ENCODE peak calls at places on chromosomes 7 and 10, in nine cellular contexts. F is NB4, P is K562, K is transverse colon, E is IMR-90, L is GM12891, Z is esophagus squamous epithelium, N is heart left ventricle, Y is adrenal gland. U is an unnamed sample.

GRCh38 chr7:11343818-11344413 is 370.2 kb downstream of the PHF14 start:
- DNase-seq in Z (no peak), K (no peak), L (no peak), N (no peak), P (peak; percentile 56), F (peak; percentile 62), E (peak; percentile 26), Y (no peak), U (no peak)

GRCh38 chr10:107626862-107627261 is 462.4 kb upstream of the SORCS1 start:
- DNase-seq in P (no peak), E (no peak), F (no peak), K (no peak), Z (no peak), Y (no peak), N (no peak), L (no peak), U (no peak)

GRCh38 chr10:102648889-102649752 is 4.8 kb downstream of the TRIM8 start:
- DNase-seq in Z (no peak), N (no peak), Y (peak; percentile 57), E (no peak), L (no peak), P (no peak), K (no peak), F (no peak), U (no peak)

GRCh38 chr10:94216201-94216600 is 146.5 kb downstream of the NOC3L start:
- DNase-seq in K (no peak), P (no peak), Y (no peak), F (no peak), Z (no peak), L (no peak), E (no peak), N (no peak), U (no peak)

GRCh38 chr10:72037266-72037665 is 51.1 kb downstream of the SPOCK2 start:
- DNase-seq in N (no peak), F (no peak), Z (no peak), P (no peak), K (no peak), L (no peak), Y (no peak), E (no peak), U (no peak)

GRCh38 chr10:82419981-82420380 is 545.0 kb downstream of the NRG3 start:
- DNase-seq in Y (no peak), L (no peak), Z (no peak), E (no peak), P (no peak), F (no peak), K (no peak), N (no peak), U (no peak)

GRCh38 chr7:7868245-7868899 is 100.2 kb upstream of the GLCCI1 start:
- DNase-seq in N (peak; percentile 18), K (no peak), F (peak; percentile 76), P (peak; percentile 22), L (no peak), Z (no peak), E (no peak), Y (no peak), U (no peak)

GRCh38 chr10:107542016-107542415 is 377.5 kb upstream of the SORCS1 start:
- DNase-seq in K (no peak), Y (no peak), N (no peak), L (no peak), P (no peak), F (no peak), Z (no peak), E (no peak), U (no peak)

GRCh38 chr10:62636825-62637248 is 167.7 kb upstream of the ADO start:
- DNase-seq in Y (no peak), F (peak; percentile 61), N (no peak), P (no peak), Z (no peak), K (no peak), E (peak; percentile 11), L (no peak), U (no peak)

GRCh38 chr10:49594594-49594993 is 15.5 kb upstream of the SLC18A3 start:
- DNase-seq in Z (no peak), P (peak; percentile 73), F (peak; percentile 68), Y (peak; percentile 60), E (peak; percentile 65), K (peak; percentile 24), N (peak; percentile 26), L (no peak), U (peak; percentile 74)

GRCh38 chr10:124744047-124744687 is at the start of gene FAM53B:
- DNase-seq in K (peak; percentile 88), N (peak; percentile 89), Z (no peak), P (peak; percentile 87), F (peak; percentile 91), Y (peak; percentile 86), L (peak; percentile 69), E (peak; percentile 72), U (peak; percentile 64)
- TF ChIP-seq POLR2A in K (no peak), N (no peak), Z (peak; percentile 24), P (no peak), F (peak; percentile 43), Y (peak; percentile 45), L (peak; percentile 44), E (no peak), U (peak; percentile 15)

GRCh38 chr10:51527806-51528205 is 171.6 kb downstream of the CSTF2T start:
- DNase-seq in F (no peak), N (no peak), E (no peak), L (no peak), K (no peak), Y (no peak), P (no peak), Z (no peak), U (no peak)

GRCh38 chr10:51521605-51522004 is 177.8 kb downstream of the CSTF2T start:
- DNase-seq in Y (no peak), P (no peak), F (no peak), K (no peak), N (no peak), L (no peak), Z (no peak), E (no peak), U (no peak)

GRCh38 chr10:51524041-51524440 is 175.4 kb downstream of the CSTF2T start:
- DNase-seq in E (peak; percentile 79), L (no peak), F (no peak), N (no peak), K (no peak), P (no peak), Y (no peak), Z (no peak), U (no peak)

GRCh38 chr10:51522858-51523257 is 176.5 kb downstream of the CSTF2T start:
- DNase-seq in Y (no peak), P (no peak), Z (no peak), L (no peak), F (no peak), E (no peak), K (no peak), N (no peak), U (no peak)

GRCh38 chr10:51523440-51523839 is 176.0 kb downstream of the CSTF2T start:
- DNase-seq in Z (no peak), E (no peak), N (no peak), K (no peak), Y (no peak), L (no peak), P (no peak), F (no peak), U (no peak)
- TF ChIP-seq POLR2A in Z (no peak), E (no peak), N (no peak), K (no peak), Y (no peak), L (no peak), P (no peak), F (no peak), U (no peak)

GRCh38 chr10:30434273-30435067 is 486 bp downstream of the MAP3K8 start:
- DNase-seq in Z (peak; percentile 49), K (peak; percentile 88), N (peak; percentile 86), F (peak; percentile 92), E (peak; percentile 74), L (peak; percentile 50), P (peak; percentile 79), Y (peak; percentile 92), U (peak; percentile 70)

GRCh38 chr10:30433779-30434272 is at the start of gene MAP3K8:
- DNase-seq in Y (peak; percentile 92), K (peak; percentile 91), Z (peak; percentile 64), N (peak; percentile 93), E (peak; percentile 86), L (peak; percentile 64), F (peak; percentile 94), P (peak; percentile 87), U (peak; percentile 69)

GRCh38 chr10:30432631-30433285 is 1.2 kb upstream of the MAP3K8 start:
- DNase-seq in Y (peak; percentile 43), P (peak; percentile 34), K (peak; percentile 58), L (no peak), F (no peak), N (peak; percentile 25), E (no peak), Z (no peak), U (no peak)

GRCh38 chr10:30435068-30435422 is 1.1 kb downstream of the MAP3K8 start:
- DNase-seq in Z (no peak), N (peak; percentile 38), P (peak; percentile 67), E (peak; percentile 52), L (no peak), Y (peak; percentile 41), K (peak; percentile 51), F (peak; percentile 66), U (no peak)

DNA sequence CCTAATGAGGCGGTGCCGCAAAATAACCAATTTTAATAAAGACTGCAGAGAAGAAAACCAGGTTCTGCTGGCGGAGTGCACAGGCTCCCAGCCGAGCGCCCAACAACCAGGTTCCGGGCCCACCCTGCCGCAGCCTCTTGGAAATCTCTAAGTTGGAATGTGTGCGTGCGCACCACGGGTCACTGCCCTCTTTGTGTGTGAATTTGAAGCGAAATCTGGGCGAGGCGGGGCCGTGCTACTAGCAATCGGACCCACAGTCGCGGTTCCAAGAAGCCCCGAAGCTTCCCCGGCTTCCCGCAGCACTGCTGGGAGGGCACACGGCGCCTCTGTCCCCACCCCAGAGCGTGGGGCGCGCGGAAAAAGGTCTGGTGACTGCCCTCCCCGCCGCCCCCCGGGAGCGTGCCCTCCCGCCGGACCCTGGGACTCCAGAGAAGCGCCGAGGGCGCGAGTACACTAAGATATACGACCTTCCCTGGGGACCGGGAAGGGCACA is 652 bp upstream of the MAP3K8 start:
- DNase-seq in P (peak; percentile 75), N (peak; percentile 79), F (peak; percentile 70), K (peak; percentile 84), Y (peak; percentile 77), L (no peak), E (peak; percentile 67), Z (peak; percentile 45), U (no peak)
- TF ChIP-seq POLR2A in P (no peak), N (no peak), F (no peak), K (no peak), Y (no peak), L (peak; percentile 77), E (no peak), Z (no peak), U (no peak)

DNA sequence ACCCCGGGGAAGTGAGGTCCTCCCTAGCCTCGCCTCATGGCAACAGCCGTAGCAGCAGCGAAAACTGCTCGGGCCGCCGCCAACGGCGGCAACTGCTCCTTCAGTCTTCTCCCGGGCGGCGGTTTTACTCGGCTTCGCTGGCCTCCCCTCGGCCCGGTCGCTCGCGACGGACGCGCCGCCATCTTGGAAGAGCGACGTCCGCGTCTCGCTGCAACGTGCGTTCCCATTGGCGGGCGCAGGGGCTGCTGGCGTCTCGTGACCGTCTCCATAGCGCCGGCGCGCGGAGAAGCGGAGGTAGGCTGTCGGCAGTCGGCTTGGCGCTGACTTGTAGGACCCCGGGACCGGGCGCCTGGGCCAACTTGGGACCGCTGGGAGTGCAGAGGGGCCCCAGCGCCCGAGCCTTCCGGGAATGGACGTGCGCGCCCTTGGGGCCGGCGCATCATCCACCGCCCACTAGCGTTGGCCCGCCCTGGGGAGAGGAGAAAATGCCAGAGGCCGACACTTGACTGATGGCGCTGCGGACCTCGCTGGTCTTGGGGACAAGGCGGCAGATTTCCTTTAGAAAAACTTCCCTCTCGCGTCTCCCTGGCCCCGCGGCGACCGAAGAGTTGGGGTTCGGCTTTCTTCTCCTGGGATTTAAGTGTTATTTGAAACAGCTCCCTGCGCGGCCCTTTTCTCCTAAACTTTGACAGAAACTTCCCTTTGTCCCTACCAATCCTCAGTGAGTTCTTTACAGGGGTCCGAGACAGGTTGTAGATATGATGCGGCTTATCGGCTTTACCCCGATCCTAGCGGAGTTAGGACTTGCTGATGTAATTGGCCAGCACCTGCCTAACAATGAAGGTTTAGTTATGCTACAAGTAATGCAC is at the start of gene SNX13:
- DNase-seq in Y (peak; percentile 93), F (peak; percentile 98), Z (peak; percentile 36), E (peak; percentile 92), L (peak; percentile 80), P (peak; percentile 94), K (peak; percentile 92), N (peak; percentile 92), U (peak; percentile 92)
- TF ChIP-seq POLR2A in Y (peak; percentile 68), F (peak; percentile 93), Z (peak; percentile 65), E (peak; percentile 72), L (peak; percentile 67), P (peak; percentile 85), K (peak; percentile 79), N (peak; percentile 78), U (peak; percentile 96)